ENCODE peak calls at places on chromosomes 3 and 15, in nine cellular contexts. Y is thoracic aorta, A is AG09309, G is psoas muscle, P is cardiac fibroblast, F is B cell, N is GM13976, H is A673, O is NB4. Q is an unnamed sample.

GRCh38 chr3:52854013-52854412 is 19.2 kb upstream of the MUSTN1 start:
- DNase-seq in F (no peak), Y (no peak), O (no peak), A (no peak), G (no peak), P (no peak), H (no peak), N (no peak), Q (no peak)

GRCh38 chr3:105162448-105162847 is 204.3 kb upstream of the ALCAM start:
- DNase-seq in F (no peak), A (no peak), P (no peak), O (no peak), N (no peak), G (no peak), Y (no peak), H (no peak), Q (no peak)

GRCh38 chr3:14820156-14820555 is 1.4 kb downstream of the FGD5 start:
- DNase-seq in P (no peak), N (no peak), H (no peak), A (no peak), Y (no peak), O (no peak), F (no peak), G (peak; percentile 35), Q (no peak)

GRCh38 chr3:151035072-151035471 is 50.4 kb upstream of the MED12L start:
- DNase-seq in O (no peak), N (no peak), G (no peak), P (peak; percentile 25), A (no peak), F (no peak), H (no peak), Y (no peak), Q (no peak)

GRCh38 chr3:140822381-140823047 is 119.1 kb upstream of the SLC25A36 start:
- DNase-seq in A (no peak), G (no peak), Y (no peak), P (no peak), O (peak; percentile 4), H (peak; percentile 20), F (no peak), N (no peak), Q (no peak)

GRCh38 chr15:77476999-77477398 is 56.3 kb downstream of the HMG20A start:
- DNase-seq in O (no peak), G (no peak), N (no peak), P (no peak), H (no peak), F (no peak), A (no peak), Y (no peak), Q (no peak)

GRCh38 chr15:40845511-40846284 is 1.9 kb downstream of the SPINT1 start:
- DNase-seq in A (no peak), N (no peak), H (no peak), F (no peak), Y (no peak), G (no peak), O (no peak), P (no peak), Q (peak; percentile 78)

GRCh38 chr3:132008841-132009638 is 25.8 kb downstream of the CPNE4 start:
- DNase-seq in A (no peak), F (no peak), Y (no peak), G (no peak), H (peak; percentile 45), O (no peak), N (no peak), P (no peak), Q (no peak)

GRCh38 chr3:53806182-53807116 is 39.8 kb downstream of the CHDH start:
- DNase-seq in F (no peak), Y (no peak), O (no peak), A (peak; percentile 70), H (no peak), G (no peak), P (peak; percentile 50), N (no peak), Q (peak; percentile 83)

GRCh38 chr15:87733522-87733921 is 523.0 kb downstream of the NTRK3 start:
- DNase-seq in A (no peak), F (no peak), Y (no peak), G (no peak), P (no peak), O (no peak), H (no peak), N (no peak), Q (no peak)

GRCh38 chr3:142844339-142844977 is 44.4 kb downstream of the PCOLCE2 start:
- DNase-seq in F (no peak), N (peak; percentile 42), H (peak; percentile 64), O (peak; percentile 62), A (peak; percentile 28), P (peak; percentile 77), Y (no peak), G (no peak), Q (no peak)

GRCh38 chr3:152499796-152500385 is 231.2 kb downstream of the MBNL1 start:
- DNase-seq in A (no peak), N (no peak), Y (no peak), O (no peak), H (peak; percentile 10), P (no peak), F (no peak), G (no peak), Q (no peak)

GRCh38 chr15:51162865-51163762 is 68.4 kb upstream of the TNFAIP8L3 start:
- DNase-seq in P (peak; percentile 82), F (peak; percentile 59), N (peak; percentile 82), G (peak; percentile 77), O (peak; percentile 73), A (peak; percentile 41), Y (peak; percentile 34), H (peak; percentile 78), Q (peak; percentile 93)

GRCh38 chr3:188262913-188263683 is 109.1 kb downstream of the LPP start:
- DNase-seq in G (peak; percentile 74), N (no peak), P (peak; percentile 95), H (peak; percentile 61), F (no peak), O (no peak), Y (peak; percentile 62), A (no peak), Q (no peak)

GRCh38 chr3:66018047-66019033 is 20.4 kb downstream of the MAGI1 start:
- DNase-seq in Y (no peak), N (no peak), A (no peak), H (no peak), P (no peak), O (no peak), F (no peak), G (no peak), Q (no peak)
- TF ChIP-seq CTCF in Y (no peak), N (no peak), A (no peak), H (no peak), P (no peak), O (no peak), F (no peak), G (no peak), Q (no peak)

GRCh38 chr3:66475386-66476020 is 25.3 kb downstream of the LRIG1 start:
- DNase-seq in N (no peak), O (no peak), Y (no peak), H (no peak), A (no peak), P (no peak), F (no peak), G (no peak), Q (no peak)

GRCh38 chr3:66477846-66478245 is 23.0 kb downstream of the LRIG1 start:
- DNase-seq in P (no peak), N (no peak), F (no peak), A (no peak), G (no peak), H (no peak), Y (no peak), O (no peak), Q (no peak)

GRCh38 chr3:66479532-66479947 is 21.3 kb downstream of the LRIG1 start:
- DNase-seq in H (no peak), O (no peak), Y (no peak), F (no peak), P (no peak), N (no peak), G (no peak), A (no peak), Q (no peak)

GRCh38 chr3:66478923-66479322 is 21.9 kb downstream of the LRIG1 start:
- DNase-seq in O (no peak), A (no peak), G (no peak), F (no peak), Y (no peak), N (no peak), P (no peak), H (no peak), Q (no peak)

GRCh38 chr3:66476852-66477381 is 23.9 kb downstream of the LRIG1 start:
- DNase-seq in P (no peak), Y (no peak), O (no peak), G (no peak), A (no peak), F (no peak), N (no peak), H (peak; percentile 59), Q (no peak)
- TF ChIP-seq CTCF in P (no peak), Y (no peak), O (no peak), G (no peak), A (no peak), F (no peak), N (no peak), H (no peak), Q (no peak)

DNA sequence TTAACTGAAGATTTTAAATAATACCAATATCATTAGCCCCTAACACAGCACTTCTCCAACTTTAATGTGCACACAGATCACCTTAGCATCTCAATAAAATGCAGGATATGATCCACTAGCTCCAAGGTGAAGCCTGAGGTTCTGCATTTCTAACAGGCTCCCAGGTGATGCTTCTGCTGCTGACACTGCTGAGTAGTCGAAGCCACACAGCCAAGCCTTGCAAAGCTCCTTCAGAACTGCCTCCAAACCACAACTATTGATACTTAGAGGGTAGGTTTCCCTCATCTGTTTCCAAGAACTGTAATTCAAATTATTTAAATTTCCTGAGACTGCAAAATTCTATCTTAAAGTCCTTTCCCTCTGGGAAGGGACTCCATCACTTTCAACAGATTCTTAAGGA is 3.9 kb downstream of the RIOX2 start:
- DNase-seq in G (no peak), Y (no peak), O (no peak), A (no peak), N (no peak), F (no peak), P (no peak), H (no peak), Q (no peak)
- TF ChIP-seq CTCF in G (no peak), Y (no peak), O (no peak), A (no peak), N (no peak), F (no peak), P (no peak), H (no peak), Q (no peak)

DNA sequence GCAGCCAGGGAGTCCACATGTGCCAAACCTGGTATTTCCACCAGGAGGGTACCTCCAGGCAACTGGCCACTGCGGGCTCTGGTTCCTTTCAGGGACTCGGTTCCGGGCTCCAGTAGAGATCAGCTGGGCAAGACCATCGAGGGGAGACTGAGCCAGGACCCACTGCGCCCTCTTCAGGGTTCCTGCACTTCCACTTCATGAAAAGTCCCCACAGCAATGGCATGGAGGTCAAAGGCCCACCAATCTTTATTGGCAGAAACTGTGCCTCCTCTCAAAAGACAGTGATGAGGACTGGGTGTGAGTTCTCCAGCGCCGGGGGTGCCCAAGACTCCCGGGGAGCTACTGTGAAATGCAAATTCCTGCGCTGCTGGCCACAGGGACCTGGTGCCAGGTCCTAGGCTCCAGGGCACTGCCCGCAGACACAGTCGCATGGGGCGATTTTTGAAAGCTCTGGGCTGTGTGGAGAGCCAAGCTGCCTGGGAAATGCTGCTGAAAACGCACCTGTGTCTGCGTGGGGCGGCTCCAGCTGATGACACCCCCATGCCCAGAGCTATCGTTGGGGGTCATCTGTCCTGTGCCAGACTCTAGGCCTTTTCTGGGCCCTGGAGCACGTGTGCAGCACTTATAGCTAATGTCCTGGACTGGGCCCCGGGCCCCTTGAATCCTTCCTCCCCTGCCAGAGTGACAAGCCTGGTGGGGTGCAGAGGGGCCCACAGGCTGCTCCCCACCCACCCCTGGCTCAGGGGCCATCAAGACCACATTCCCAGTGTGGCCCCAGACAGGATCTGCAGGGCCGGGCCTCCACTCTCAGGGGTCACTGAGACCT is 144.0 kb downstream of the NSMCE3 start:
- DNase-seq in O (no peak), P (no peak), Y (no peak), N (no peak), F (no peak), G (peak; percentile 16), A (no peak), H (no peak), Q (no peak)
- TF ChIP-seq CTCF in O (no peak), P (no peak), Y (no peak), N (no peak), F (no peak), G (no peak), A (no peak), H (no peak), Q (no peak)